ENCODE peak calls at places on chromosomes 7 and 10, in seven cellular contexts. One of them, this sample, is unnamed.
A peak's percentile ranks its signal among the peaks of the same experiment; 100 is the strongest.

GRCh38 chr10:93751832-93752231 is 5.9 kb upstream of the LGI1 start:
- DNase-seq in NCI-H1092 treated with DMSO at 0.1 percent for 48 hours: no peak
- DNase-seq in DMS53: peak; percentile 30
- DNase-seq in GM10248: no peak
- DNase-seq in germinal center: peak; percentile 33
- DNase-seq in stimulated activated CD8-positive, alpha-beta memory T cell treated with anti-CD3 and anti-CD28 coated beads, Interleukin-7, amount 100 ng/mL, for 1 hour: no peak
- DNase-seq in amniotic stem cell: no peak
- DNase-seq in this sample: no peak

GRCh38 chr7:141071260-141071854 is 2.5 kb upstream of the TMEM178B start:
- DNase-seq in germinal center: peak; percentile 6
- DNase-seq in NCI-H1092 treated with DMSO at 0.1 percent for 48 hours: peak; percentile 95
- DNase-seq in stimulated activated CD8-positive, alpha-beta memory T cell treated with anti-CD3 and anti-CD28 coated beads, Interleukin-7, amount 100 ng/mL, for 1 hour: no peak
- DNase-seq in amniotic stem cell: no peak
- DNase-seq in GM10248: peak; percentile 19
- DNase-seq in DMS53: peak; percentile 94
- DNase-seq in this sample: no peak

GRCh38 chr10:73589538-73590126 is 1.5 kb downstream of the USP54 start:
- DNase-seq in stimulated activated CD8-positive, alpha-beta memory T cell treated with anti-CD3 and anti-CD28 coated beads, Interleukin-7, amount 100 ng/mL, for 1 hour: no peak
- DNase-seq in amniotic stem cell: no peak
- DNase-seq in NCI-H1092 treated with DMSO at 0.1 percent for 48 hours: no peak
- DNase-seq in GM10248: no peak
- DNase-seq in DMS53: no peak
- DNase-seq in germinal center: no peak
- DNase-seq in this sample: no peak

GRCh38 chr10:3775671-3776551 is 9.1 kb downstream of the KLF6 start:
- DNase-seq in germinal center: no peak
- DNase-seq in DMS53: peak; percentile 59
- DNase-seq in GM10248: no peak
- DNase-seq in NCI-H1092 treated with DMSO at 0.1 percent for 48 hours: no peak
- DNase-seq in stimulated activated CD8-positive, alpha-beta memory T cell treated with anti-CD3 and anti-CD28 coated beads, Interleukin-7, amount 100 ng/mL, for 1 hour: no peak
- DNase-seq in amniotic stem cell: no peak
- DNase-seq in this sample: peak; percentile 50

GRCh38 chr10:96688789-96689188 is 31.5 kb downstream of the PIK3AP1 start:
- DNase-seq in germinal center: no peak
- DNase-seq in amniotic stem cell: no peak
- DNase-seq in stimulated activated CD8-positive, alpha-beta memory T cell treated with anti-CD3 and anti-CD28 coated beads, Interleukin-7, amount 100 ng/mL, for 1 hour: no peak
- DNase-seq in GM10248: no peak
- DNase-seq in DMS53: no peak
- DNase-seq in NCI-H1092 treated with DMSO at 0.1 percent for 48 hours: no peak
- DNase-seq in this sample: no peak

GRCh38 chr10:50554995-50555568 is 68.7 kb downstream of the SGMS1 start:
- DNase-seq in amniotic stem cell: no peak
- DNase-seq in GM10248: no peak
- DNase-seq in stimulated activated CD8-positive, alpha-beta memory T cell treated with anti-CD3 and anti-CD28 coated beads, Interleukin-7, amount 100 ng/mL, for 1 hour: no peak
- DNase-seq in DMS53: peak; percentile 63
- DNase-seq in germinal center: no peak
- DNase-seq in NCI-H1092 treated with DMSO at 0.1 percent for 48 hours: no peak
- DNase-seq in this sample: no peak

GRCh38 chr7:27345964-27346363 is 103.4 kb downstream of the EVX1 start:
- DNase-seq in amniotic stem cell: no peak
- DNase-seq in germinal center: no peak
- DNase-seq in NCI-H1092 treated with DMSO at 0.1 percent for 48 hours: no peak
- DNase-seq in GM10248: no peak
- DNase-seq in DMS53: no peak
- DNase-seq in stimulated activated CD8-positive, alpha-beta memory T cell treated with anti-CD3 and anti-CD28 coated beads, Interleukin-7, amount 100 ng/mL, for 1 hour: no peak
- DNase-seq in this sample: no peak

GRCh38 chr10:21721000-21721670 is 187.1 kb downstream of the MLLT10 start:
- DNase-seq in NCI-H1092 treated with DMSO at 0.1 percent for 48 hours: no peak
- DNase-seq in amniotic stem cell: no peak
- DNase-seq in GM10248: no peak
- DNase-seq in germinal center: no peak
- DNase-seq in stimulated activated CD8-positive, alpha-beta memory T cell treated with anti-CD3 and anti-CD28 coated beads, Interleukin-7, amount 100 ng/mL, for 1 hour: no peak
- DNase-seq in DMS53: no peak
- DNase-seq in this sample: no peak

GRCh38 chr7:2417981-2418481 is 14.6 kb downstream of the CHST12 start:
- DNase-seq in amniotic stem cell: no peak
- DNase-seq in germinal center: no peak
- DNase-seq in GM10248: no peak
- DNase-seq in DMS53: no peak
- DNase-seq in stimulated activated CD8-positive, alpha-beta memory T cell treated with anti-CD3 and anti-CD28 coated beads, Interleukin-7, amount 100 ng/mL, for 1 hour: peak; percentile 35
- DNase-seq in NCI-H1092 treated with DMSO at 0.1 percent for 48 hours: no peak
- DNase-seq in this sample: no peak

GRCh38 chr7:157493017-157493416 is 156.2 kb downstream of the DNAJB6 start:
- DNase-seq in DMS53: no peak
- DNase-seq in stimulated activated CD8-positive, alpha-beta memory T cell treated with anti-CD3 and anti-CD28 coated beads, Interleukin-7, amount 100 ng/mL, for 1 hour: no peak
- DNase-seq in GM10248: no peak
- DNase-seq in germinal center: no peak
- DNase-seq in NCI-H1092 treated with DMSO at 0.1 percent for 48 hours: no peak
- DNase-seq in amniotic stem cell: no peak
- DNase-seq in this sample: no peak

GRCh38 chr7:36260481-36260880 is 107.4 kb downstream of the EEPD1 start:
- DNase-seq in germinal center: no peak
- DNase-seq in DMS53: no peak
- DNase-seq in amniotic stem cell: no peak
- DNase-seq in stimulated activated CD8-positive, alpha-beta memory T cell treated with anti-CD3 and anti-CD28 coated beads, Interleukin-7, amount 100 ng/mL, for 1 hour: no peak
- DNase-seq in GM10248: no peak
- DNase-seq in NCI-H1092 treated with DMSO at 0.1 percent for 48 hours: no peak
- DNase-seq in this sample: no peak

GRCh38 chr7:36312064-36312914 is 77.4 kb upstream of the ANLN start:
- DNase-seq in DMS53: peak; percentile 89
- DNase-seq in germinal center: no peak
- DNase-seq in NCI-H1092 treated with DMSO at 0.1 percent for 48 hours: no peak
- DNase-seq in amniotic stem cell: no peak
- DNase-seq in GM10248: peak; percentile 45
- DNase-seq in stimulated activated CD8-positive, alpha-beta memory T cell treated with anti-CD3 and anti-CD28 coated beads, Interleukin-7, amount 100 ng/mL, for 1 hour: no peak
- DNase-seq in this sample: no peak

GRCh38 chr7:19362099-19362498 is 216.9 kb upstream of the FERD3L start:
- DNase-seq in germinal center: no peak
- DNase-seq in stimulated activated CD8-positive, alpha-beta memory T cell treated with anti-CD3 and anti-CD28 coated beads, Interleukin-7, amount 100 ng/mL, for 1 hour: no peak
- DNase-seq in NCI-H1092 treated with DMSO at 0.1 percent for 48 hours: no peak
- DNase-seq in GM10248: no peak
- DNase-seq in DMS53: no peak
- DNase-seq in amniotic stem cell: no peak
- DNase-seq in this sample: no peak

GRCh38 chr7:41940760-41941343 is 238.0 kb upstream of the INHBA start:
- DNase-seq in NCI-H1092 treated with DMSO at 0.1 percent for 48 hours: peak; percentile 63
- DNase-seq in GM10248: peak; percentile 73
- DNase-seq in DMS53: peak; percentile 86
- DNase-seq in germinal center: peak; percentile 72
- DNase-seq in stimulated activated CD8-positive, alpha-beta memory T cell treated with anti-CD3 and anti-CD28 coated beads, Interleukin-7, amount 100 ng/mL, for 1 hour: peak; percentile 14
- DNase-seq in amniotic stem cell: peak; percentile 71
- DNase-seq in this sample: peak; percentile 68

GRCh38 chr7:157010588-157011332 is at the start of gene MNX1:
- DNase-seq in stimulated activated CD8-positive, alpha-beta memory T cell treated with anti-CD3 and anti-CD28 coated beads, Interleukin-7, amount 100 ng/mL, for 1 hour: no peak
- DNase-seq in GM10248: peak; percentile 94
- DNase-seq in amniotic stem cell: no peak
- DNase-seq in NCI-H1092 treated with DMSO at 0.1 percent for 48 hours: peak; percentile 93
- DNase-seq in DMS53: peak; percentile 97
- DNase-seq in germinal center: peak; percentile 89
- DNase-seq in this sample: no peak

GRCh38 chr10:86366033-86366901 is at the start of gene GRID1:
- DNase-seq in stimulated activated CD8-positive, alpha-beta memory T cell treated with anti-CD3 and anti-CD28 coated beads, Interleukin-7, amount 100 ng/mL, for 1 hour: no peak
- DNase-seq in germinal center: peak; percentile 54
- DNase-seq in amniotic stem cell: no peak
- DNase-seq in GM10248: peak; percentile 73
- DNase-seq in NCI-H1092 treated with DMSO at 0.1 percent for 48 hours: peak; percentile 27
- DNase-seq in DMS53: peak; percentile 59
- DNase-seq in this sample: no peak

GRCh38 chr7:38872202-38872601 is 36.8 kb downstream of the VPS41 start:
- DNase-seq in stimulated activated CD8-positive, alpha-beta memory T cell treated with anti-CD3 and anti-CD28 coated beads, Interleukin-7, amount 100 ng/mL, for 1 hour: no peak
- DNase-seq in amniotic stem cell: no peak
- DNase-seq in germinal center: no peak
- DNase-seq in GM10248: no peak
- DNase-seq in NCI-H1092 treated with DMSO at 0.1 percent for 48 hours: no peak
- DNase-seq in DMS53: no peak
- DNase-seq in this sample: no peak

GRCh38 chr7:15921576-15921975 is 235.1 kb upstream of the MEOX2 start:
- DNase-seq in DMS53: no peak
- DNase-seq in NCI-H1092 treated with DMSO at 0.1 percent for 48 hours: no peak
- DNase-seq in amniotic stem cell: peak; percentile 58
- DNase-seq in GM10248: no peak
- DNase-seq in stimulated activated CD8-positive, alpha-beta memory T cell treated with anti-CD3 and anti-CD28 coated beads, Interleukin-7, amount 100 ng/mL, for 1 hour: no peak
- DNase-seq in germinal center: no peak
- DNase-seq in this sample: no peak

GRCh38 chr10:131854579-131855335 is 46.1 kb upstream of the PPP2R2D start:
- DNase-seq in GM10248: no peak
- DNase-seq in DMS53: no peak
- DNase-seq in NCI-H1092 treated with DMSO at 0.1 percent for 48 hours: no peak
- DNase-seq in amniotic stem cell: no peak
- DNase-seq in stimulated activated CD8-positive, alpha-beta memory T cell treated with anti-CD3 and anti-CD28 coated beads, Interleukin-7, amount 100 ng/mL, for 1 hour: no peak
- DNase-seq in germinal center: no peak
- DNase-seq in this sample: no peak

GRCh38 chr10:59906417-59907202 is at the start of gene CCDC6:
- DNase-seq in stimulated activated CD8-positive, alpha-beta memory T cell treated with anti-CD3 and anti-CD28 coated beads, Interleukin-7, amount 100 ng/mL, for 1 hour: peak; percentile 85
- DNase-seq in germinal center: peak; percentile 88
- DNase-seq in DMS53: peak; percentile 98
- DNase-seq in GM10248: peak; percentile 87
- DNase-seq in NCI-H1092 treated with DMSO at 0.1 percent for 48 hours: peak; percentile 87
- DNase-seq in amniotic stem cell: peak; percentile 93
- DNase-seq in this sample: peak; percentile 94

GRCh38 chr7:144388950-144389349 is 14.5 kb downstream of the NOBOX start:
- DNase-seq in NCI-H1092 treated with DMSO at 0.1 percent for 48 hours: no peak
- DNase-seq in GM10248: no peak
- DNase-seq in DMS53: no peak
- DNase-seq in amniotic stem cell: no peak
- DNase-seq in germinal center: no peak
- DNase-seq in stimulated activated CD8-positive, alpha-beta memory T cell treated with anti-CD3 and anti-CD28 coated beads, Interleukin-7, amount 100 ng/mL, for 1 hour: no peak
- DNase-seq in this sample: no peak

GRCh38 chr7:120843121-120843520 is 14.8 kb downstream of the TSPAN12 start:
- DNase-seq in stimulated activated CD8-positive, alpha-beta memory T cell treated with anti-CD3 and anti-CD28 coated beads, Interleukin-7, amount 100 ng/mL, for 1 hour: no peak
- DNase-seq in amniotic stem cell: no peak
- DNase-seq in germinal center: no peak
- DNase-seq in NCI-H1092 treated with DMSO at 0.1 percent for 48 hours: no peak
- DNase-seq in GM10248: no peak
- DNase-seq in DMS53: no peak
- DNase-seq in this sample: no peak

GRCh38 chr10:88077977-88078376 is 214.6 kb downstream of the PTEN start:
- DNase-seq in GM10248: no peak
- DNase-seq in stimulated activated CD8-positive, alpha-beta memory T cell treated with anti-CD3 and anti-CD28 coated beads, Interleukin-7, amount 100 ng/mL, for 1 hour: no peak
- DNase-seq in DMS53: no peak
- DNase-seq in germinal center: no peak
- DNase-seq in amniotic stem cell: no peak
- DNase-seq in NCI-H1092 treated with DMSO at 0.1 percent for 48 hours: no peak
- DNase-seq in this sample: no peak

GRCh38 chr10:67664936-67665335 is 31.1 kb downstream of the CTNNA3 start:
- DNase-seq in amniotic stem cell: no peak
- DNase-seq in stimulated activated CD8-positive, alpha-beta memory T cell treated with anti-CD3 and anti-CD28 coated beads, Interleukin-7, amount 100 ng/mL, for 1 hour: no peak
- DNase-seq in DMS53: no peak
- DNase-seq in germinal center: no peak
- DNase-seq in NCI-H1092 treated with DMSO at 0.1 percent for 48 hours: no peak
- DNase-seq in GM10248: no peak
- DNase-seq in this sample: no peak

GRCh38 chr7:152158801-152159587 is 133.5 kb downstream of the GALNT11 start:
- DNase-seq in GM10248: peak; percentile 70
- DNase-seq in NCI-H1092 treated with DMSO at 0.1 percent for 48 hours: no peak
- DNase-seq in amniotic stem cell: no peak
- DNase-seq in DMS53: peak; percentile 84
- DNase-seq in stimulated activated CD8-positive, alpha-beta memory T cell treated with anti-CD3 and anti-CD28 coated beads, Interleukin-7, amount 100 ng/mL, for 1 hour: no peak
- DNase-seq in germinal center: peak; percentile 77
- DNase-seq in this sample: no peak

GRCh38 chr7:107989618-107990373 is 13.2 kb downstream of the LAMB1 start:
- DNase-seq in GM10248: no peak
- DNase-seq in germinal center: no peak
- DNase-seq in amniotic stem cell: no peak
- DNase-seq in stimulated activated CD8-positive, alpha-beta memory T cell treated with anti-CD3 and anti-CD28 coated beads, Interleukin-7, amount 100 ng/mL, for 1 hour: no peak
- DNase-seq in DMS53: no peak
- DNase-seq in NCI-H1092 treated with DMSO at 0.1 percent for 48 hours: no peak
- DNase-seq in this sample: peak; percentile 55

GRCh38 chr10:58178811-58179210 is 88.9 kb downstream of the IPMK start:
- DNase-seq in DMS53: no peak
- DNase-seq in germinal center: no peak
- DNase-seq in GM10248: no peak
- DNase-seq in NCI-H1092 treated with DMSO at 0.1 percent for 48 hours: no peak
- DNase-seq in amniotic stem cell: no peak
- DNase-seq in stimulated activated CD8-positive, alpha-beta memory T cell treated with anti-CD3 and anti-CD28 coated beads, Interleukin-7, amount 100 ng/mL, for 1 hour: no peak
- DNase-seq in this sample: peak; percentile 36

GRCh38 chr10:4718544-4718943 is 107.5 kb upstream of the AKR1E2 start:
- DNase-seq in amniotic stem cell: no peak
- DNase-seq in stimulated activated CD8-positive, alpha-beta memory T cell treated with anti-CD3 and anti-CD28 coated beads, Interleukin-7, amount 100 ng/mL, for 1 hour: no peak
- DNase-seq in GM10248: no peak
- DNase-seq in germinal center: no peak
- DNase-seq in NCI-H1092 treated with DMSO at 0.1 percent for 48 hours: no peak
- DNase-seq in DMS53: no peak
- DNase-seq in this sample: no peak

GRCh38 chr10:63707254-63707910 is 186.2 kb downstream of the REEP3 start:
- DNase-seq in germinal center: no peak
- DNase-seq in GM10248: peak; percentile 62
- DNase-seq in amniotic stem cell: peak; percentile 95
- DNase-seq in NCI-H1092 treated with DMSO at 0.1 percent for 48 hours: peak; percentile 79
- DNase-seq in stimulated activated CD8-positive, alpha-beta memory T cell treated with anti-CD3 and anti-CD28 coated beads, Interleukin-7, amount 100 ng/mL, for 1 hour: no peak
- DNase-seq in DMS53: peak; percentile 88
- DNase-seq in this sample: peak; percentile 68

GRCh38 chr7:151128144-151128543 is 39.4 kb downstream of the GBX1 start:
- DNase-seq in amniotic stem cell: no peak
- DNase-seq in NCI-H1092 treated with DMSO at 0.1 percent for 48 hours: no peak
- DNase-seq in stimulated activated CD8-positive, alpha-beta memory T cell treated with anti-CD3 and anti-CD28 coated beads, Interleukin-7, amount 100 ng/mL, for 1 hour: no peak
- DNase-seq in DMS53: no peak
- DNase-seq in germinal center: no peak
- DNase-seq in GM10248: no peak
- DNase-seq in this sample: no peak

GRCh38 chr10:47261121-47261520 is 38.9 kb upstream of the GDF10 start:
- DNase-seq in stimulated activated CD8-positive, alpha-beta memory T cell treated with anti-CD3 and anti-CD28 coated beads, Interleukin-7, amount 100 ng/mL, for 1 hour: no peak
- DNase-seq in amniotic stem cell: no peak
- DNase-seq in DMS53: peak; percentile 10
- DNase-seq in germinal center: peak; percentile 74
- DNase-seq in NCI-H1092 treated with DMSO at 0.1 percent for 48 hours: no peak
- DNase-seq in GM10248: peak; percentile 73
- DNase-seq in this sample: no peak

GRCh38 chr10:48444861-48445841 is 138.7 kb downstream of the MAPK8 start:
- DNase-seq in NCI-H1092 treated with DMSO at 0.1 percent for 48 hours: peak; percentile 25
- DNase-seq in germinal center: no peak
- DNase-seq in stimulated activated CD8-positive, alpha-beta memory T cell treated with anti-CD3 and anti-CD28 coated beads, Interleukin-7, amount 100 ng/mL, for 1 hour: no peak
- DNase-seq in GM10248: peak; percentile 14
- DNase-seq in amniotic stem cell: no peak
- DNase-seq in DMS53: peak; percentile 25
- DNase-seq in this sample: no peak

GRCh38 chr7:25216837-25217236 is 11.4 kb downstream of the NPVF start:
- DNase-seq in stimulated activated CD8-positive, alpha-beta memory T cell treated with anti-CD3 and anti-CD28 coated beads, Interleukin-7, amount 100 ng/mL, for 1 hour: no peak
- DNase-seq in GM10248: peak; percentile 27
- DNase-seq in germinal center: peak; percentile 22
- DNase-seq in DMS53: peak; percentile 83
- DNase-seq in amniotic stem cell: no peak
- DNase-seq in NCI-H1092 treated with DMSO at 0.1 percent for 48 hours: peak; percentile 62
- DNase-seq in this sample: peak; percentile 33

GRCh38 chr7:50641442-50642405 is 76.5 kb upstream of the DDC start:
- DNase-seq in DMS53: peak; percentile 71
- DNase-seq in stimulated activated CD8-positive, alpha-beta memory T cell treated with anti-CD3 and anti-CD28 coated beads, Interleukin-7, amount 100 ng/mL, for 1 hour: no peak
- DNase-seq in GM10248: no peak
- DNase-seq in amniotic stem cell: no peak
- DNase-seq in NCI-H1092 treated with DMSO at 0.1 percent for 48 hours: peak; percentile 29
- DNase-seq in germinal center: no peak
- DNase-seq in this sample: no peak

GRCh38 chr7:132782777-132783633 is 206.7 kb upstream of the PLXNA4 start:
- DNase-seq in GM10248: no peak
- DNase-seq in amniotic stem cell: no peak
- DNase-seq in DMS53: peak; percentile 28
- DNase-seq in stimulated activated CD8-positive, alpha-beta memory T cell treated with anti-CD3 and anti-CD28 coated beads, Interleukin-7, amount 100 ng/mL, for 1 hour: no peak
- DNase-seq in NCI-H1092 treated with DMSO at 0.1 percent for 48 hours: peak; percentile 9
- DNase-seq in germinal center: no peak
- DNase-seq in this sample: no peak

GRCh38 chr10:92242910-92243671 is 47.8 kb downstream of the CPEB3 start:
- DNase-seq in DMS53: peak; percentile 93
- DNase-seq in amniotic stem cell: peak; percentile 22
- DNase-seq in germinal center: peak; percentile 42
- DNase-seq in GM10248: peak; percentile 42
- DNase-seq in NCI-H1092 treated with DMSO at 0.1 percent for 48 hours: peak; percentile 83
- DNase-seq in stimulated activated CD8-positive, alpha-beta memory T cell treated with anti-CD3 and anti-CD28 coated beads, Interleukin-7, amount 100 ng/mL, for 1 hour: no peak
- DNase-seq in this sample: peak; percentile 43

GRCh38 chr7:92614586-92615237 is 24.5 kb upstream of the FAM133B start:
- DNase-seq in NCI-H1092 treated with DMSO at 0.1 percent for 48 hours: no peak
- DNase-seq in DMS53: peak; percentile 71
- DNase-seq in amniotic stem cell: no peak
- DNase-seq in germinal center: no peak
- DNase-seq in stimulated activated CD8-positive, alpha-beta memory T cell treated with anti-CD3 and anti-CD28 coated beads, Interleukin-7, amount 100 ng/mL, for 1 hour: no peak
- DNase-seq in GM10248: no peak
- DNase-seq in this sample: no peak

This sample was measured in SJSA1.